ENCODE peak calls at places on chromosomes 13 and 19, in four cellular contexts. T is PC-9, L is lower lobe of right lung, Y is AG09309. P is an unnamed sample.

GRCh38 chr19:2049741-2050348 is 1.2 kb downstream of the MKNK2 start:
- DNase-seq in T (peak; percentile 73), L (peak; percentile 94), Y (no peak), P (no peak)

GRCh38 chr19:19079571-19079970 is 15.8 kb downstream of the SLC25A42 start:
- DNase-seq in T (no peak), L (no peak), Y (no peak), P (no peak)

GRCh38 chr13:84446972-84447700 is 564.9 kb upstream of the SLITRK1 start:
- DNase-seq in T (no peak), L (peak; percentile 23), Y (peak; percentile 11), P (no peak)

GRCh38 chr19:54481326-54481930 is 8.3 kb upstream of the CDC42EP5 start:
- DNase-seq in T (peak; percentile 32), L (no peak), Y (no peak), P (no peak)

GRCh38 chr13:111516712-111517640 is 196.5 kb downstream of the TEX29 start:
- DNase-seq in T (no peak), L (no peak), Y (no peak), P (no peak)

GRCh38 chr13:91133941-91134772 is 213.3 kb upstream of the MIR17HG start:
- DNase-seq in T (peak; percentile 57), L (no peak), Y (peak; percentile 8), P (peak; percentile 23)

GRCh38 chr13:24148414-24149305 is 11.9 kb upstream of the SPATA13 start:
- DNase-seq in T (peak; percentile 99), L (peak; percentile 60), Y (peak; percentile 85), P (peak; percentile 96)

GRCh38 chr13:37134411-37135041 is 29.1 kb upstream of the CSNK1A1L start:
- DNase-seq in T (no peak), L (no peak), Y (peak; percentile 97), P (no peak)

GRCh38 chr19:10568826-10569651 is at the start of gene CDKN2D:
- DNase-seq in T (peak; percentile 98), L (peak; percentile 100), Y (peak; percentile 96), P (peak; percentile 96)
- TF ChIP-seq CTCF in T (peak; percentile 64), L (peak; percentile 35), Y (peak; percentile 3), P (no peak)

GRCh38 chr19:38303517-38304351 is at the start of gene C19orf33:
- DNase-seq in T (peak; percentile 88), L (peak; percentile 88), Y (no peak), P (peak; percentile 37)
- H3K4me3 ChIP-seq in T (peak within 1 kb of the TSS; percentile 72), L (peak within 1 kb of the TSS; percentile 53), Y (no peak within 1 kb of the TSS), P (peak within 1 kb of the TSS; percentile 38)

GRCh38 chr13:114065141-114065925 is 67.1 kb downstream of the RASA3 start:
- DNase-seq in T (peak; percentile 99), L (peak; percentile 83), Y (peak; percentile 97), P (peak; percentile 86)
- TF ChIP-seq CTCF in T (no peak), L (no peak), Y (no peak), P (no peak)

DNA sequence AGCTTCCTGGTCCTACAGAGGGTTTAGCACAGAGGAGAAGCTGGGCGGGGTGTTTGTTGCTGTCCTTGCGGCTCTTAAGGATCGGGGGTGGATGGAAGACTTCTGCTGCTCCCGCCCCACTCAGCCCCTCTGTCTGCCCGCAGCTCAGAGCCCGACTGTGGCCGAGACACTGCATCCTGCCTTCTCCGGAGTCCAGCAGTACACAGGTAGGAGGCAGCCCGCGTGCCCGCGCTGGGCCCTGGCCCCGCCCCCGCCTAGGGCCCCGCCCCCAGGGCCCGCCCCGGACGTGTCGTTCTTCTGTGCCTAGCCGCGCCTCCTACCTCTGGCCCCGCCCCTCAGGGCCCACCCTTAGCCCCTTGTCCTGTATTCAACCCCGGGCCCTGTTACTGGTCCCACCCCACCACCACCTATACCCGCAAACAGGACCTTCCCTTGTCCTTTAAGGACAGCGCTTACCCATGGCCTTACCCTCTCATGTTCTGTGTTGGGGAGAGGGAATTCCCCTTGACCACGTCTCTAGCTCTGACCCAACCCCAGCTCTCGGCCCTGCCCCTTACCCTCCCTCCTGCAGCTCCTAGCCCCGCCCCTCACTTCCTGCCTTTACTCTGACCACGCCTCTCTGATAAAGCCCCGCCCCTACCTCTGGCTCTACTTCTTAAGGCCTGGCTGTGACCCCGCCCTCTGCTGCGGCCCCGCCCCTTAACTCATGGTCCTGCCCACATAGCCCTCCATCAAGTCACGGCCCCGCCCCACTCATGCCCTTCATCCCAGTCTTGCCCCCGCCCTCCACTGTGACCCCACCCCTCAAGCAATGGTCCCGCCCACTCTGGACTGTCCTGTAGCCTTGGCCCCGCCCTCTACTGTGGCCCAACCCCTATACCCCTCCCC is 60.5 kb downstream of the CELF5 start:
- DNase-seq in T (no peak), L (peak; percentile 90), Y (no peak), P (no peak)
- H3K4me3 ChIP-seq in T (no peak overlapping the region), L (peak overlapping the region; percentile 32), Y (no peak overlapping the region), P (peak overlapping the region; percentile 25)

DNA sequence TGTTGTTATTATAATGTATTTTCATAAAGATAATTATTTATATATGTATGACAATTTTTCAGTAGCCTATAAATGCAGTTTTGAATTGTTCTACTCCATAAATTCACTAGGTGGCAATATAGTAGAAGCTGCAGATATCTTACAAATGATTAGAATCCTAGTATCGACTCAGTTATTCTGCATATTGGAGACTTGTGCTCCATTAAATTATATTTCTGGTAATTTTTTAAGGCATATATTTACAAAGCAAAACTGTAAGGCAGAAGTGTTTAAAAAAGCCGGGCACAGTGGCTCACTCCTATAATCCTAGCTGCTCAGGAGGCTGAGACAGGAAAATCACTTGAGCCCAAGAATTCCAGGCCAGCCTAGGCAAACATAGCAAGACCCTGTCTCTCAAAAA is 58.7 kb downstream of the DPY19L3 start:
- DNase-seq in T (no peak), L (no peak), Y (no peak), P (no peak)
- TF ChIP-seq CTCF in T (peak; percentile 67), L (no peak), Y (peak; percentile 20), P (peak; percentile 36)

GRCh38 chr19:48253999-48254398 is 1.7 kb downstream of the CARD8 start:
- DNase-seq in T (no peak), L (no peak), Y (no peak), P (no peak)
- H3K4me3 ChIP-seq in T (no peak overlapping the region), L (no peak overlapping the region), Y (no peak overlapping the region), P (no peak overlapping the region)

GRCh38 chr13:41029629-41030028 is 10.5 kb upstream of the ELF1 start:
- DNase-seq in T (no peak), L (no peak), Y (no peak), P (no peak)
- TF ChIP-seq CTCF in T (no peak), L (no peak), Y (no peak), P (no peak)

GRCh38 chr13:70809588-70809987 is 701.3 kb upstream of the KLHL1 start:
- DNase-seq in T (no peak), L (no peak), Y (no peak), P (no peak)

GRCh38 chr13:70816853-70817252 is 708.6 kb upstream of the KLHL1 start:
- DNase-seq in T (no peak), L (no peak), Y (no peak), P (no peak)

GRCh38 chr13:70812481-70812880 is 704.2 kb upstream of the KLHL1 start:
- DNase-seq in T (no peak), L (no peak), Y (no peak), P (peak; percentile 97)

GRCh38 chr13:70817571-70817970 is 709.3 kb upstream of the KLHL1 start:
- DNase-seq in T (no peak), L (no peak), Y (no peak), P (no peak)

DNA sequence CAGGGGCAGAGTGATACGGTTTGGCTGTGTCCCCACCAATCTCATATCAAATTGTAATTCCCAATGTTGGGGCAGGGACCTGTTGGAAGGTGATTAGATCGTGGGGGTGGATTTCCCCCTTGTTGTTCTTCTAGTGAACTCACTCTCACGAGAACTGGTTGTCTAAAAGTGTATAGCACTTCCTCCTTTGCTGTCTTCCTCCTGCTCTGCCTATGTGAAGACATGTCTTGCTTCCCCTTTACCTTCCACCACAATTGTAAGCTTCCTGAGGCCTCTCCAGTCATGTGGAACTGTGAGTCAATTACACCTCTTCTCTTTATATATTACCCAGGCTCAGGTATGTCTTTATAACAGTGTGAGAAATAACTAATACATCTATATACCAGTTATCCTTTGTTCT is 706.4 kb upstream of the KLHL1 start:
- DNase-seq in T (no peak), L (no peak), Y (no peak), P (no peak)
- H3K4me3 ChIP-seq in T (no peak overlapping the region), L (no peak overlapping the region), Y (no peak overlapping the region), P (no peak overlapping the region)

DNA sequence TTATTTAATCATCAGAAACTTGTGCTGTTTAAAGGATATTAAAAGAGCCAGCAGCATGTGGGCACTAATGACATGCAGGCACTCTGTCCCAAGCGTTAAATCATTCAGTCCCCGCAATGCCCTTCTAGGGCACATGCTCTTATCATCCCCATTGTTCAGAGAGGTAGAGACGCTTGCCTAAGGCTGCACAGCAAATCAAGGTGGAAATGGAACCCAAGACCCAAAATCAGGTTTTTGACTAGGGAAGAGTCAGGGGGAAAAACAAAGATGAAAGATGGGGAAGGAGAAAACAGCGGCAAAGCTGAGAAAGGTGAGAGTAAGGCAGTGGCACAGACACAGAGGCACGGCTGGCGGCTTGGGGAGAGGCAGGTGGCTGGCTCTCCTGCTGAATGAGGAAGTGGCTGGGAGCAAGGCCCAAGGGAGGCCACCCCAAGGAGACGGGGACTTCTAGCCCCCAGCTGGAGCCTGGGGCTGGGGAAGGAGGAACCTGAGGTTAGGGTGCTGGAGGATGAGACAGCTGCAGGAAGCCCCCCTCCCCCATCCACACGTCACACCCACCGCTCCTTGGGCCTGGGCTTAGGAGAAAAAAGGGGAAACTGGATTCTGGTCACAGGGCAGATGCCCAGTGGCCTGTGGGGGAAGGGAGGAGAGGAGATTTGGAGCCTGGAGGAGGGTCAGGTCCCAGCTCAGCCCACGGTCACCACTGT is 1.0 kb upstream of the TYROBP start:
- DNase-seq in T (no peak), L (peak; percentile 93), Y (no peak), P (no peak)
- TF ChIP-seq CTCF in T (no peak), L (no peak), Y (no peak), P (no peak)

DNA sequence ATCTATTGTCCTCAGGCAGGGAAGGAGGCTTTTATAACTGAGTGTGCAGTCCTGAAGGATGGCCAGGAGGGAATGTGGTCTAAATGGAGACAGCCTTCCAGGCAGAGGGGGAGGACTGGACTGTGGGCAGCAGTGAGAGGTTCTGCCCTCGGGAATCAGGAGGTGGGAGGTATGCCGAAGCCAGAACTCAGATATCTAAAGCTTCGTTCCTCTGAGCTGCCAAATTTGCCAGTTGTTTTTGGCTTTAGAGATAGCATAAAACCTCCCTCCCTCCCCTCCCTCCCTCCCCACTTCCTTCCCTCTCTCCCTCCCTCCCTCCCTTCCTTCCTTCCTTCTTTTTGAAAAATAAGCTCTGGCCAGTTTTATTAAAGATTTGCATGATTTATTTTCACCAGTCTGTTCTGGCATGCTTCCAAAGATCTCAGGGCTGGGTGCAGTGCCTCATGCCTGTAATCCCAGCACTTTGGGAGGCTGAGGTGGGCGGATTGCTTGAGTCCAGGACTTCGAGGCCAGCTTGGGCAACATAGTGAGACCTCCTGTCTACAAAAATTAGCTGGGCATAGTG is 2.4 kb downstream of the MEDAG start:
- DNase-seq in T (no peak), L (no peak), Y (no peak), P (no peak)
- H3K4me3 ChIP-seq in T (no peak overlapping the region), L (peak overlapping the region; percentile 49), Y (no peak overlapping the region), P (no peak overlapping the region)